ENCODE peak calls at places on chromosomes 12 and 14, in four cellular contexts. J is IMR-90, I is body of pancreas, W is neural progenitor cell. E is an unnamed sample.

GRCh38 chr12:6554990-6555691 is 701 bp downstream of the IFFO1 start:
- DNase-seq in J (no peak), I (no peak), W (peak), E (no peak)

GRCh38 chr12:11927311-11927935 is 143.3 kb upstream of the BCL2L14 start:
- DNase-seq in J (peak), I (no peak), W (peak), E (no peak)

GRCh38 chr14:24327303-24327702 is 7.6 kb downstream of the ADCY4 start:
- DNase-seq in J (no peak), I (no peak), W (no peak), E (no peak)

GRCh38 chr14:68199465-68200145 is 380.0 kb downstream of the RAD51B start:
- DNase-seq in J (no peak), I (peak), W (peak), E (peak)

GRCh38 chr12:84842406-84843013 is 70.1 kb downstream of the SLC6A15 start:
- DNase-seq in J (peak), I (no peak), W (peak), E (peak)

GRCh38 chr14:59159169-59159568 is 29.3 kb upstream of the DAAM1 start:
- DNase-seq in J (peak), I (no peak), W (no peak), E (no peak)

GRCh38 chr12:47717443-47718193 is 7.7 kb downstream of the ENDOU start:
- DNase-seq in J (peak), I (peak), W (peak), E (peak)

GRCh38 chr12:20127401-20127800 is 240.9 kb upstream of the PDE3A start:
- DNase-seq in J (no peak), I (no peak), W (no peak), E (peak)

GRCh38 chr12:27969011-27969900 is 3.3 kb downstream of the PTHLH start:
- DNase-seq in J (peak), I (peak), W (peak), E (peak)

GRCh38 chr12:102964872-102965271 is 7.4 kb downstream of the ASCL1 start:
- DNase-seq in J (no peak), I (no peak), W (peak), E (no peak)

GRCh38 chr12:27785882-27786570 is 6.0 kb upstream of the MANSC4 start:
- DNase-seq in J (peak), I (no peak), W (no peak), E (peak)

GRCh38 chr14:29421156-29421728 is 506.4 kb downstream of the PRKD1 start:
- DNase-seq in J (no peak), I (no peak), W (no peak), E (no peak)
- TF ChIP-seq CTCF in J (no peak), I (no peak), W (no peak), E (peak)

GRCh38 chr12:66154776-66155175 is 15.0 kb downstream of the TMBIM4 start:
- DNase-seq in J (peak), I (no peak), W (no peak), E (peak)

GRCh38 chr12:66160704-66161103 is 9.1 kb downstream of the TMBIM4 start:
- DNase-seq in J (no peak), I (no peak), W (no peak), E (no peak)

GRCh38 chr12:66159088-66159487 is 10.7 kb downstream of the TMBIM4 start:
- DNase-seq in J (no peak), I (no peak), W (no peak), E (no peak)

GRCh38 chr12:66152732-66153131 is 17.1 kb downstream of the TMBIM4 start:
- DNase-seq in J (peak), I (no peak), W (no peak), E (peak)

GRCh38 chr12:66156654-66157053 is 13.1 kb downstream of the TMBIM4 start:
- DNase-seq in J (peak), I (no peak), W (no peak), E (peak)
- TF ChIP-seq CTCF in J (no peak), I (no peak), W (no peak), E (no peak)

DNA sequence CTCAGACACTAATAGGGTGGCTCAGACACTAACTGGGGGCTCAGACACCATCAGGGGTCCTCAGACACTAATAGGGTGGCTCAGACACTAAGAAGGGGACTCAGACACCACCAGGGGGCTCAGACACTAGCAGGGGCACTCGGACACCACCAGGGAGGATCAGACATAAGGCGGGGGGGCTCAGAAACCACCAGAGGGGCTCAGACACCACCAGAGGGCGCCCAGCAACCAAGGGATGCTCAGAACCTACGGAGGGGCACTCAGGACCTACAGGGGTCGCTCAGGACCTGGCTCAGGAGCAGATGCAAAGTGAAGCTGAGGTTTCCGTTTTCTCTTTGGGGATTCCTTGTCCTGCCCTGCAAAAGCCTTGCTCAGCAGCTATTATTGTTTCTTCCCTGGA is 448.5 kb downstream of the TMEM121 start:
- DNase-seq in J (no peak), I (no peak), W (no peak), E (no peak)
- TF ChIP-seq CTCF in J (no peak), I (peak), W (no peak), E (no peak)

GRCh38 chr14:54549862-54550261 is 17.1 kb upstream of the SAMD4A start:
- DNase-seq in J (peak), I (no peak), W (no peak), E (peak)

GRCh38 chr14:54554401-54554800 is 12.5 kb upstream of the SAMD4A start:
- DNase-seq in J (no peak), I (no peak), W (no peak), E (no peak)

GRCh38 chr14:54556535-54556934 is 10.4 kb upstream of the SAMD4A start:
- DNase-seq in J (no peak), I (no peak), W (no peak), E (no peak)

GRCh38 chr14:54550514-54550913 is 16.4 kb upstream of the SAMD4A start:
- DNase-seq in J (peak), I (no peak), W (no peak), E (no peak)

GRCh38 chr14:54555651-54556050 is 11.3 kb upstream of the SAMD4A start:
- DNase-seq in J (no peak), I (no peak), W (no peak), E (peak)
- TF ChIP-seq CTCF in J (peak), I (no peak), W (peak), E (peak)

GRCh38 chr12:63068857-63069442 is 82.1 kb downstream of the AVPR1A start:
- DNase-seq in J (peak), I (peak), W (peak), E (peak)
- TF ChIP-seq CTCF in J (peak), I (peak), W (peak), E (peak)

GRCh38 chr14:93114068-93114710 is 1.5 kb downstream of the ITPK1 start:
- DNase-seq in J (no peak), I (peak), W (peak), E (no peak)

GRCh38 chr14:93114713-93115068 is 1.0 kb downstream of the ITPK1 start:
- DNase-seq in J (no peak), I (peak), W (peak), E (no peak)

GRCh38 chr14:93115069-93115919 is 431 bp downstream of the ITPK1 start:
- DNase-seq in J (peak), I (peak), W (peak), E (peak)

GRCh38 chr14:93116676-93117200 is 1.0 kb upstream of the ITPK1 start:
- DNase-seq in J (no peak), I (no peak), W (no peak), E (peak)

GRCh38 chr14:93115920-93116675 is at the start of gene ITPK1:
- DNase-seq in J (peak), I (peak), W (peak), E (peak)
- TF ChIP-seq CTCF in J (peak), I (peak), W (peak), E (no peak)

GRCh38 chr12:29239336-29239735 is 90.3 kb downstream of the FAR2 start:
- DNase-seq in J (no peak), I (no peak), W (no peak), E (peak)

GRCh38 chr12:29240441-29240840 is 91.4 kb downstream of the FAR2 start:
- DNase-seq in J (no peak), I (no peak), W (no peak), E (no peak)

GRCh38 chr12:29238822-29239291 is 89.8 kb downstream of the FAR2 start:
- DNase-seq in J (peak), I (no peak), W (peak), E (peak)

GRCh38 chr12:29242921-29243431 is 93.9 kb downstream of the FAR2 start:
- DNase-seq in J (no peak), I (no peak), W (no peak), E (no peak)

DNA sequence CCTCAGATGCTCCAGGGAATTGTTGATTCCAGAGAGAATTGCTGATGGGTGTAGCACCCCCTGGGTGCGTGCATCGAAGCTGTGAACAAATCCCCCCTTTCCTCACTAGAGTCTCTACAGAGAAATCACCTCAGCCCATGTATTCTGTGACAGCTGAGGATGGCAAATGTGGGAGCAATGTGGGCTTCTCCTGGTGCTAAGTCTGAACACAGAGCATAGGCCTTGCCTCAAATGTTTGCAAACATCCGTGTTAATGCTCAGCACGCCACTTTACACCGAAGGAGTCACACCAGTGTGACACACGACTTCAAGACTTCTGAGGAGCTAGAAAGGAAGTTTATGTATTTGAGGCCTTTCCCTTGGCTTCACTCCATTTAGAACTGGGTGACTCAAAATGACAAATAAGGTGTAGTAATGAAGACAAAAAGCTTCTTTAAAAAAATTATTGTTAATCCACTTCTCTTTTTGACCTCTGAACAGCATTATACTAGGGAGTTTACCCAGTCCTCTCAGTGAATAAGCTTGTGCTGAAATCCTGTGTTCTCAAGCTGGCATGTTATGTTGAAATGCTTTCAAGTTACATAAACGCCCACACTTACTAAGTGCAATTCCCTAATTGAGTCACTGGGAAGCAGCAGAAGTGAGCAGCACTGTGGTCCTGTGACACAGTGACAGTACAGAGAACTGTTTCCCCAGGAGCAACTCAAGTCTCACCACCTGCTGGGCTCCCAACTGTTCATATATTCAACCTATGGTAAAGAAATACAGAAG is 92.9 kb downstream of the FAR2 start:
- DNase-seq in J (peak), I (no peak), W (peak), E (peak)
- TF ChIP-seq CTCF in J (no peak), I (no peak), W (no peak), E (peak)

GRCh38 chr12:94874986-94875312 is 128.5 kb downstream of the NDUFA12 start:
- DNase-seq in J (no peak), I (no peak), W (peak), E (no peak)

GRCh38 chr12:94874086-94874985 is 129.2 kb downstream of the NDUFA12 start:
- DNase-seq in J (no peak), I (no peak), W (peak), E (no peak)

GRCh38 chr12:94873368-94874085 is 130.0 kb downstream of the NDUFA12 start:
- DNase-seq in J (no peak), I (no peak), W (peak), E (no peak)

GRCh38 chr12:94872671-94873367 is 130.7 kb downstream of the NDUFA12 start:
- DNase-seq in J (no peak), I (no peak), W (peak), E (no peak)

DNA sequence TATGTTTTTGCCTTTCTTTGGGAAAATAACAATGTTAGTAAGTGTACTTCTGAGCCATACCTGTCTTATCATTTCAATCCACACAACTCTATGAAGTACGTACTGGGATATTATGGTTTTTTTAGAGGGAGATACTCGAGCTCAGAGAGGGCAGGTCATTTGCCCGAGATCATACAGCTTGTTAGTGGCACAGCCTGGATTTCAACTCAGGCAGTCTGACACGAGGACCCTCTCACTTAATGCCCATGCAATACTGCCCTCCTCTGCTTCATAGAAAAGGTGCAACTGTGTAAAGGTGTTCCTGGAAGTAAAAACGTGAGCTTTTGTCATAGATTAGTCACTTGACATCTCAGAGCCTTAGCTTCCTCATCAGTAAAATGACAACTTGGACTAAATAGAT is 128.0 kb downstream of the NDUFA12 start:
- DNase-seq in J (no peak), I (no peak), W (peak), E (peak)
- TF ChIP-seq CTCF in J (no peak), I (no peak), W (peak), E (peak)

GRCh38 chr12:53452159-53453077 is 516 bp downstream of the PCBP2 start:
- DNase-seq in J (peak), I (peak), W (peak), E (peak)
- TF ChIP-seq CTCF in J (peak), I (peak), W (peak), E (no peak)

E was measured in fibroblast of mammary gland.